ENCODE peak calls at places on chromosome X, in seven cellular contexts. One of them, this sample, is unnamed.
A peak's percentile ranks its signal among the peaks of the same experiment; 100 is the strongest.

GRCh38 chrX:46770817-46771163 is 11.9 kb upstream of the SLC9A7 start:
- DNase-seq in glutamatergic neuron: no peak
- DNase-seq in BJ: peak; percentile 63
- DNase-seq in WERI-Rb-1: no peak
- DNase-seq in activated T-cell treated with anti-CD3 and anti-CD28 coated beads, Interleukin-2, amount 50 U/mL, for 1 hour: no peak
- DNase-seq in neural progenitor cell: no peak
- DNase-seq in ACHN: peak; percentile 51
- DNase-seq in this sample: peak; percentile 88

GRCh38 chrX:74449322-74449936 is 28.1 kb downstream of the SLC16A2 start:
- DNase-seq in glutamatergic neuron: no peak
- DNase-seq in BJ: no peak
- DNase-seq in WERI-Rb-1: no peak
- DNase-seq in activated T-cell treated with anti-CD3 and anti-CD28 coated beads, Interleukin-2, amount 50 U/mL, for 1 hour: peak; percentile 30
- DNase-seq in neural progenitor cell: no peak
- DNase-seq in ACHN: no peak
- DNase-seq in this sample: no peak

GRCh38 chrX:140817943-140818342 is 108.4 kb downstream of the LINC00632 start:
- DNase-seq in glutamatergic neuron: no peak
- DNase-seq in BJ: no peak
- DNase-seq in WERI-Rb-1: no peak
- DNase-seq in activated T-cell treated with anti-CD3 and anti-CD28 coated beads, Interleukin-2, amount 50 U/mL, for 1 hour: no peak
- DNase-seq in neural progenitor cell: peak; percentile 33
- DNase-seq in ACHN: peak; percentile 16
- DNase-seq in this sample: peak; percentile 35

GRCh38 chrX:154040863-154041262 is 21.2 kb upstream of the IRAK1 start:
- DNase-seq in glutamatergic neuron: no peak
- DNase-seq in BJ: no peak
- DNase-seq in WERI-Rb-1: no peak
- DNase-seq in activated T-cell treated with anti-CD3 and anti-CD28 coated beads, Interleukin-2, amount 50 U/mL, for 1 hour: no peak
- DNase-seq in neural progenitor cell: no peak
- DNase-seq in ACHN: no peak
- DNase-seq in this sample: no peak

GRCh38 chrX:46268429-46268828 is 276.8 kb downstream of the ZNF674 start:
- DNase-seq in glutamatergic neuron: no peak
- DNase-seq in BJ: no peak
- DNase-seq in WERI-Rb-1: no peak
- DNase-seq in activated T-cell treated with anti-CD3 and anti-CD28 coated beads, Interleukin-2, amount 50 U/mL, for 1 hour: no peak
- DNase-seq in neural progenitor cell: no peak
- DNase-seq in ACHN: peak; percentile 51
- DNase-seq in this sample: no peak

GRCh38 chrX:28659269-28659668 is 72.0 kb downstream of the IL1RAPL1 start:
- DNase-seq in glutamatergic neuron: no peak
- DNase-seq in BJ: no peak
- DNase-seq in WERI-Rb-1: no peak
- DNase-seq in activated T-cell treated with anti-CD3 and anti-CD28 coated beads, Interleukin-2, amount 50 U/mL, for 1 hour: no peak
- DNase-seq in neural progenitor cell: no peak
- DNase-seq in ACHN: no peak
- DNase-seq in this sample: peak; percentile 57

GRCh38 chrX:49278081-49278480 is 8.5 kb downstream of the PPP1R3F start:
- DNase-seq in glutamatergic neuron: no peak
- DNase-seq in BJ: no peak
- DNase-seq in WERI-Rb-1: no peak
- DNase-seq in activated T-cell treated with anti-CD3 and anti-CD28 coated beads, Interleukin-2, amount 50 U/mL, for 1 hour: no peak
- DNase-seq in neural progenitor cell: no peak
- DNase-seq in ACHN: no peak
- DNase-seq in this sample: no peak

GRCh38 chrX:120251471-120252011 is 929 bp downstream of the ZBTB33 start:
- DNase-seq in glutamatergic neuron: peak; percentile 16
- DNase-seq in BJ: no peak
- DNase-seq in WERI-Rb-1: peak; percentile 12
- DNase-seq in activated T-cell treated with anti-CD3 and anti-CD28 coated beads, Interleukin-2, amount 50 U/mL, for 1 hour: peak; percentile 28
- DNase-seq in neural progenitor cell: peak; percentile 30
- DNase-seq in ACHN: peak; percentile 9
- DNase-seq in this sample: no peak

GRCh38 chrX:150700107-150700506 is 6.9 kb downstream of the MTMR1 start:
- DNase-seq in glutamatergic neuron: no peak
- DNase-seq in BJ: no peak
- DNase-seq in WERI-Rb-1: no peak
- DNase-seq in activated T-cell treated with anti-CD3 and anti-CD28 coated beads, Interleukin-2, amount 50 U/mL, for 1 hour: no peak
- DNase-seq in neural progenitor cell: no peak
- DNase-seq in ACHN: no peak
- DNase-seq in this sample: no peak

GRCh38 chrX:41180194-41180902 is 95.1 kb downstream of the USP9X start:
- DNase-seq in glutamatergic neuron: peak; percentile 40
- DNase-seq in BJ: peak; percentile 6
- DNase-seq in WERI-Rb-1: peak; percentile 46
- DNase-seq in activated T-cell treated with anti-CD3 and anti-CD28 coated beads, Interleukin-2, amount 50 U/mL, for 1 hour: peak; percentile 48
- DNase-seq in neural progenitor cell: peak; percentile 68
- DNase-seq in ACHN: peak; percentile 52
- DNase-seq in this sample: peak; percentile 65

GRCh38 chrX:11151799-11152591 is 40.9 kb downstream of the HCCS start:
- DNase-seq in glutamatergic neuron: no peak
- DNase-seq in BJ: no peak
- DNase-seq in WERI-Rb-1: peak; percentile 39
- DNase-seq in activated T-cell treated with anti-CD3 and anti-CD28 coated beads, Interleukin-2, amount 50 U/mL, for 1 hour: no peak
- DNase-seq in neural progenitor cell: peak; percentile 11
- DNase-seq in ACHN: no peak
- DNase-seq in this sample: no peak

GRCh38 chrX:138928737-138929459 is 217.4 kb upstream of the FGF13 start:
- DNase-seq in glutamatergic neuron: no peak
- DNase-seq in BJ: no peak
- DNase-seq in WERI-Rb-1: no peak
- DNase-seq in activated T-cell treated with anti-CD3 and anti-CD28 coated beads, Interleukin-2, amount 50 U/mL, for 1 hour: no peak
- DNase-seq in neural progenitor cell: no peak
- DNase-seq in ACHN: no peak
- DNase-seq in this sample: no peak

GRCh38 chrX:41027388-41027787 is 57.9 kb upstream of the USP9X start:
- DNase-seq in glutamatergic neuron: no peak
- DNase-seq in BJ: peak; percentile 44
- DNase-seq in WERI-Rb-1: no peak
- DNase-seq in activated T-cell treated with anti-CD3 and anti-CD28 coated beads, Interleukin-2, amount 50 U/mL, for 1 hour: no peak
- DNase-seq in neural progenitor cell: peak; percentile 36
- DNase-seq in ACHN: no peak
- DNase-seq in this sample: no peak

GRCh38 chrX:41781500-41781899 is 57.5 kb downstream of the GPR82 start:
- DNase-seq in glutamatergic neuron: no peak
- DNase-seq in BJ: no peak
- DNase-seq in WERI-Rb-1: peak; percentile 11
- DNase-seq in activated T-cell treated with anti-CD3 and anti-CD28 coated beads, Interleukin-2, amount 50 U/mL, for 1 hour: no peak
- DNase-seq in neural progenitor cell: peak; percentile 59
- DNase-seq in ACHN: peak; percentile 39
- DNase-seq in this sample: peak; percentile 42

GRCh38 chrX:2230457-2230856 is 270.3 kb downstream of the DHRSX start:
- DNase-seq in glutamatergic neuron: no peak
- DNase-seq in BJ: no peak
- DNase-seq in WERI-Rb-1: no peak
- DNase-seq in activated T-cell treated with anti-CD3 and anti-CD28 coated beads, Interleukin-2, amount 50 U/mL, for 1 hour: no peak
- DNase-seq in neural progenitor cell: no peak
- DNase-seq in ACHN: no peak
- DNase-seq in this sample: no peak

GRCh38 chrX:1491851-1492349 is 39.2 kb upstream of the ASMTL start:
- DNase-seq in glutamatergic neuron: peak; percentile 47
- DNase-seq in BJ: no peak
- DNase-seq in WERI-Rb-1: peak; percentile 48
- DNase-seq in activated T-cell treated with anti-CD3 and anti-CD28 coated beads, Interleukin-2, amount 50 U/mL, for 1 hour: peak; percentile 39
- DNase-seq in neural progenitor cell: peak; percentile 74
- DNase-seq in ACHN: peak; percentile 1
- DNase-seq in this sample: peak; percentile 92

GRCh38 chrX:154022716-154023115 is 3.0 kb upstream of the IRAK1 start:
- DNase-seq in glutamatergic neuron: no peak
- DNase-seq in BJ: no peak
- DNase-seq in WERI-Rb-1: no peak
- DNase-seq in activated T-cell treated with anti-CD3 and anti-CD28 coated beads, Interleukin-2, amount 50 U/mL, for 1 hour: no peak
- DNase-seq in neural progenitor cell: no peak
- DNase-seq in ACHN: no peak
- DNase-seq in this sample: no peak

GRCh38 chrX:42027367-42028025 is 104.1 kb upstream of the CASK start:
- DNase-seq in glutamatergic neuron: no peak
- DNase-seq in BJ: no peak
- DNase-seq in WERI-Rb-1: no peak
- DNase-seq in activated T-cell treated with anti-CD3 and anti-CD28 coated beads, Interleukin-2, amount 50 U/mL, for 1 hour: no peak
- DNase-seq in neural progenitor cell: no peak
- DNase-seq in ACHN: no peak
- DNase-seq in this sample: no peak

GRCh38 chrX:87045352-87045751 is 472.2 kb upstream of the KLHL4 start:
- DNase-seq in glutamatergic neuron: no peak
- DNase-seq in BJ: no peak
- DNase-seq in WERI-Rb-1: no peak
- DNase-seq in activated T-cell treated with anti-CD3 and anti-CD28 coated beads, Interleukin-2, amount 50 U/mL, for 1 hour: no peak
- DNase-seq in neural progenitor cell: no peak
- DNase-seq in ACHN: no peak
- DNase-seq in this sample: peak; percentile 5

GRCh38 chrX:72097081-72097480 is 34.6 kb downstream of the RTL5 start:
- DNase-seq in glutamatergic neuron: no peak
- DNase-seq in BJ: no peak
- DNase-seq in WERI-Rb-1: no peak
- DNase-seq in activated T-cell treated with anti-CD3 and anti-CD28 coated beads, Interleukin-2, amount 50 U/mL, for 1 hour: no peak
- DNase-seq in neural progenitor cell: no peak
- DNase-seq in ACHN: no peak
- DNase-seq in this sample: no peak

GRCh38 chrX:85244411-85245210 is 820 bp downstream of the ZNF711 start:
- DNase-seq in glutamatergic neuron: peak; percentile 28
- DNase-seq in BJ: no peak
- DNase-seq in WERI-Rb-1: peak; percentile 9
- DNase-seq in activated T-cell treated with anti-CD3 and anti-CD28 coated beads, Interleukin-2, amount 50 U/mL, for 1 hour: peak; percentile 17
- DNase-seq in neural progenitor cell: peak; percentile 64
- DNase-seq in ACHN: no peak
- DNase-seq in this sample: peak; percentile 57

GRCh38 chrX:78104447-78105176 is 564 bp downstream of the PGK1 start:
- DNase-seq in glutamatergic neuron: peak; percentile 14
- DNase-seq in BJ: peak; percentile 4
- DNase-seq in WERI-Rb-1: peak; percentile 35
- DNase-seq in activated T-cell treated with anti-CD3 and anti-CD28 coated beads, Interleukin-2, amount 50 U/mL, for 1 hour: peak; percentile 35
- DNase-seq in neural progenitor cell: peak; percentile 32
- DNase-seq in ACHN: peak; percentile 33
- DNase-seq in this sample: peak; percentile 38

GRCh38 chrX:86039625-86040568 is 7.5 kb downstream of the CHM start:
- DNase-seq in glutamatergic neuron: no peak
- DNase-seq in BJ: no peak
- DNase-seq in WERI-Rb-1: no peak
- DNase-seq in activated T-cell treated with anti-CD3 and anti-CD28 coated beads, Interleukin-2, amount 50 U/mL, for 1 hour: no peak
- DNase-seq in neural progenitor cell: peak; percentile 61
- DNase-seq in ACHN: no peak
- DNase-seq in this sample: no peak